ENCODE peak calls at places on chromosomes 16 and 17, in five cellular contexts. V is ovary, Z is HepG2, E is erythroblast, R is A549. Y is an unnamed sample.

GRCh38 chr17:7445011-7445927 is at the start of gene CHRNB1:
- DNase-seq in V (peak), Z (peak), E (peak), R (peak), Y (no peak)

GRCh38 chr17:721540-721937 is 6.9 kb upstream of the VPS53 start:
- DNase-seq in V (no peak), Z (no peak), E (no peak), R (no peak), Y (no peak)

GRCh38 chr17:27318228-27318627 is 24.3 kb downstream of the WSB1 start:
- DNase-seq in V (no peak), Z (no peak), E (peak), R (no peak), Y (no peak)

GRCh38 chr17:383771-384621 is 31.4 kb upstream of the RPH3AL start:
- DNase-seq in V (no peak), Z (no peak), E (no peak), R (no peak), Y (no peak)

GRCh38 chr16:66418165-66418962 is 8.7 kb upstream of the BEAN1 start:
- DNase-seq in V (no peak), Z (no peak), E (no peak), R (no peak), Y (no peak)

GRCh38 chr16:1188781-1189189 is 35.9 kb downstream of the CACNA1H start:
- DNase-seq in V (peak), Z (no peak), E (peak), R (no peak), Y (peak)

GRCh38 chr17:81129289-81129688 is 36.0 kb upstream of the PVALEF start:
- DNase-seq in V (no peak), Z (no peak), E (no peak), R (no peak), Y (no peak)

GRCh38 chr16:3874794-3875692 is 5.5 kb downstream of the CREBBP start:
- DNase-seq in V (no peak), Z (no peak), E (no peak), R (no peak), Y (no peak)

GRCh38 chr16:15822957-15823356 is 33.9 kb downstream of the MYH11 start:
- DNase-seq in V (peak), Z (no peak), E (no peak), R (no peak), Y (no peak)

GRCh38 chr16:88350922-88351321 is 31.8 kb upstream of the ZNF469 start:
- DNase-seq in V (no peak), Z (no peak), E (no peak), R (no peak), Y (no peak)

GRCh38 chr16:7362231-7362630 is 29.6 kb downstream of the RBFOX1 start:
- DNase-seq in V (no peak), Z (no peak), E (no peak), R (no peak), Y (no peak)

GRCh38 chr17:47304191-47304590 is 19.6 kb upstream of the EFCAB13 start:
- DNase-seq in V (no peak), Z (no peak), E (no peak), R (no peak), Y (no peak)

GRCh38 chr17:18185832-18186231 is 2.2 kb downstream of the ALKBH5 start:
- DNase-seq in V (no peak), Z (no peak), E (peak), R (no peak), Y (no peak)

GRCh38 chr17:18236494-18236893 is 11.1 kb downstream of the LLGL1 start:
- DNase-seq in V (no peak), Z (no peak), E (no peak), R (no peak), Y (no peak)

GRCh38 chr16:15055141-15056053 is 477 bp downstream of the NTAN1 start:
- DNase-seq in V (no peak), Z (peak), E (peak), R (peak), Y (peak)

GRCh38 chr16:61926766-61927165 is 109.5 kb downstream of the CDH8 start:
- DNase-seq in V (no peak), Z (peak), E (no peak), R (no peak), Y (no peak)

GRCh38 chr17:72025113-72025512 is 95.7 kb upstream of the SOX9 start:
- DNase-seq in V (no peak), Z (no peak), E (no peak), R (no peak), Y (no peak)

GRCh38 chr16:84075376-84075775 is 32.8 kb upstream of the SLC38A8 start:
- DNase-seq in V (no peak), Z (no peak), E (no peak), R (no peak), Y (no peak)

GRCh38 chr17:72305964-72306551 is 185.2 kb downstream of the SOX9 start:
- DNase-seq in V (no peak), Z (no peak), E (no peak), R (no peak), Y (no peak)

GRCh38 chr16:20041924-20042596 is 31.6 kb downstream of the GPR139 start:
- DNase-seq in V (no peak), Z (no peak), E (no peak), R (no peak), Y (no peak)

GRCh38 chr17:44130693-44131349 is 7.4 kb upstream of the HDAC5 start:
- DNase-seq in V (no peak), Z (peak), E (no peak), R (no peak), Y (no peak)
- TF ChIP-seq POLR2A in V (no peak), Z (no peak), E (no peak), R (no peak), Y (no peak)

GRCh38 chr17:79833744-79834574 is 5.3 kb downstream of the CBX4 start:
- DNase-seq in V (peak), Z (no peak), E (no peak), R (no peak), Y (no peak)
- TF ChIP-seq POLR2A in V (no peak), Z (no peak), E (no peak), R (no peak), Y (no peak)

GRCh38 chr17:1787301-1787902 is 25.5 kb downstream of the SERPINF1 start:
- DNase-seq in V (peak), Z (peak), E (no peak), R (peak), Y (peak)
- TF ChIP-seq POLR2A in V (no peak), Z (no peak), E (no peak), R (no peak), Y (no peak)

GRCh38 chr17:77487211-77487629 is 346.5 kb downstream of the SEC14L1 start:
- DNase-seq in V (no peak), Z (no peak), E (no peak), R (no peak), Y (no peak)
- TF ChIP-seq POLR2A in V (no peak), Z (no peak), E (no peak), R (no peak), Y (no peak)

GRCh38 chr17:42275527-42276358 is 448 bp downstream of the STAT5B start:
- DNase-seq in V (peak), Z (no peak), E (peak), R (no peak), Y (no peak)
- TF ChIP-seq POLR2A in V (no peak), Z (no peak), E (peak), R (no peak), Y (no peak)

DNA sequence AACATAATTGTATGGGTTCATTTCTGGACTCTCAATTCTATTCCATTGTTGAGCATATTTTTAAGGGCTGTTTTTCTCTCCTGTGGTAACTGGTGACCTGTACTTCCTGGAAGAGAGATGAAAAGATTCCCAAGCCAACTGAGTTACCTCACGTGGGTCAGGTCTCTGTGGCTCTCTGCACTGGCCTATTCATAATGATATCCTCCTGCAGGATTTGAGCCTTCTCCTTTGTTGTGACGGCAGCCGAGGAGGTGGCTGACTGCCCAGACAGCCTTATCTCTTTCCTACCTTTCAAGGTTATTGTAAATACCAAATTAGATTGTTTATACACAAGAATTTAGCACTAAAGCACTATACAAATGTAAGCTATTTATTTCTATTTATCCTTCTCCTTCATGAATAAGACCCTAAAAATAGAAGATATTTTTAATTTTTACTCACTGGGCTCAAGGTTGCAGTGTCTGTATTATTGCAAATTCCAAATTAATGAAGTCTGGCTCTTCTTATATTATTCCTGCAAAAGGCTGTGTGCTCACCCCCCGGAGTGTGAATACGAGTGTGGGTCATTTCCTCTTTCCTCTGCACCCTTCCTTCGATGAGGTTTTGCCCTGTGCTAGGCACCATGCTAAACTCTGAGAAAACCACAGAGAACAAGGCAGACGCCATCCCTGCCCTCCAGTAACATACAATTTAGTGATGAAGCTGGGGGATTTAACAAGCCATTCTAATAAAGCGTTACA is 2.5 kb upstream of the ACE start:
- DNase-seq in V (peak), Z (no peak), E (no peak), R (no peak), Y (peak)
- TF ChIP-seq POLR2A in V (no peak), Z (no peak), E (no peak), R (no peak), Y (no peak)

DNA sequence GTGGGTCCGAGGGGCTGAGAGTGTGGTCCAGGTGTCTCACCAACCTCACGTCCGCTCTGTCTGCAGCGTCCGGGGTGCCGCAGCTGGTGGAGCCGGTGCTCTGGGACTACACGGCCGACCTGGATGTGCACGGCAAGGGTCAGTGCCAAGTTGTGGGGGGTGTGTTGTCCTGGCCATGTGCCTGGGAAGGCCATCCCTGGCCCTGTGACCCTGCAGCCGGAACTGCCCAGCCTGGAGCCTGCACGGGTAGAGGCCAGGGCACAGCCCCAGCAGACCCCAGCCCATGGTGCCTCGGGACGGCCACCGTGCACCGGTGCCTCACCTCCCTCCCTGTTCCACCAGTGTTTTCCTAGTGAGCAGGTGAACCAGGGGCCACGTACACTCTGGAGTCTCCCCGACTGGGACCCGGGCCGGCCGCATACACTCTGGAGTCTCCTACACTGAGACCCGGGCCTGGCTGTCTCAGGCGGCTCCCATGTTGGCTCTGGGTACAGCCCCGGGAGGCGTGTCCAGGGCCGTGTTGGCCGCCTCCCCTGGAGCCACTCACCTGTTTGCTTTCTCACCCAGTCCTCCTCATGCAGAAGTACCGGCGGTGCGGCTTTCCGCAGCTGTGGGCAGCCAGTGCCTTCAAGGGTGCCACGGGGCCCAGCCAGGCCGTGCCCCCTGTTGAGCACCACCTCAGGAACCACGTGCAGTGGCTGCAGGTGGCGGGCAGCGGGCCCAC is 13.8 kb downstream of the CYBC1 start:
- DNase-seq in V (no peak), Z (no peak), E (no peak), R (no peak), Y (no peak)
- TF ChIP-seq POLR2A in V (no peak), Z (no peak), E (no peak), R (no peak), Y (no peak)

GRCh38 chr17:5416886-5417285 is 2.6 kb downstream of the NUP88 start:
- DNase-seq in V (no peak), Z (no peak), E (peak), R (no peak), Y (no peak)

GRCh38 chr17:5410594-5411272 is 8.7 kb downstream of the NUP88 start:
- DNase-seq in V (no peak), Z (no peak), E (no peak), R (no peak), Y (no peak)

GRCh38 chr17:5419356-5419958 is at the start of gene NUP88:
- DNase-seq in V (peak), Z (peak), E (peak), R (peak), Y (peak)

GRCh38 chr17:5418858-5419355 is 555 bp downstream of the NUP88 start:
- DNase-seq in V (no peak), Z (peak), E (peak), R (no peak), Y (no peak)

DNA sequence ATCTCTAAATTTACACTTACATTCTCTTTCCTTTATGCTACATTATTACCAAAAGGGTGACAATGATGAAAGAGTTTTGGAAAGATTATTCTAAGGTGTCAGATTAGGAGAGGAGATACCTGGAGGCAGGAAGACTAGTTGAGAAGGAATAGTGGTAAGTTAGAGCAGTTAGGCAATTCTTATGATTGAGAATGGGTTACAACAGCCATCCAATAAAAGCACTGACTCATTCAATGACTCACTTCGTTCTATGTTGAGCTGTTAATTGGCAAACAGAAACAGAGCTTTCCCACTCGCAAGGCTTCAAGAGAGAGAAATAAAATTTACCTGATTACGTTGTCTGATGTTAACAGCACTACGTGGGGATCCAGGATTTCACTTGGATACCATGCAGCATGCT is 5.8 kb downstream of the NUP88 start:
- DNase-seq in V (no peak), Z (no peak), E (peak), R (no peak), Y (no peak)
- TF ChIP-seq POLR2A in V (no peak), Z (no peak), E (no peak), R (no peak), Y (no peak)

GRCh38 chr17:6218333-6218732 is 148.2 kb downstream of the WSCD1 start:
- DNase-seq in V (no peak), Z (no peak), E (no peak), R (no peak), Y (no peak)
- TF ChIP-seq POLR2A in V (no peak), Z (no peak), E (no peak), R (no peak), Y (no peak)

DNA sequence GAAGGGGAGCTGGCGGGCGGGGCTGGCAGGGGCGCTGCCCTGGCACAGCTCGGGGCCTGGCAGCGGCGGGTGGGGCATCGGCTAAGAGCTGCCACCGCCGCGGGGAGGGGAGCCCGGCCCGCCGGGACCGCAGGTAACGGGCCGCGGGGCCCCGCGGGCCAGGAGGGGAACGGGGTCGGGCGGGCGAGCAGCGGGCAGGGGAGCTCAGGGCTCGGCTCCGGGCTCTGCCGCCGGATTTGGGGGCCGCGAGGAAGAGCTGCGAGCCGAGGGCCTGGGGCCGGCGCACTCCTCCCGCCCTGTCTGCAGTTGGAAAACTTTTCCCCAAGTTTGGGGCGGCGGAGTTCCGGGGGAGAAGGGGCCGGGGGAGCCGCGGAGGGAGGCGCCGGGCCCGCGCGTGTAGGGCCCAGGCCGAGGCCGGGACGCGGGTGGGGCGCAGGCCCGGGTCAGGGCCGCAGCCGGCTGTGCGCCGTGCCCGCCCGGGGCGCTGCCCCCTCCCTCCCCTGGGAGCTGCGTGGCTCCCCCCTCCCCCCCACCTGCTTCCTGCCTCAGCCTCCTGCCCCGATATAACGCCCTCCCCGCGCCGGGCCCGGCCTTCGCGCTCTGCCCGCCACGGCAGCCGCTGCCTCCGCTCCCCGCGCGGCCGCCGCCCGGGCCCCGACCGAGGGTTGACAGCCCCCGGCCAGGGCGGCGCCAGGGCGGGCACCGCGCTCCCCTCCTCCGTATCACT is 754 bp downstream of the HIC1 start:
- DNase-seq in V (peak), Z (no peak), E (no peak), R (no peak), Y (no peak)
- TF ChIP-seq POLR2A in V (no peak), Z (no peak), E (no peak), R (no peak), Y (no peak)